ENCODE peak calls at places on chromosome 22, in ten cellular contexts. One of them, this sample, is unnamed.

GRCh38 chr22:21982338-21982965 is at the start of gene TOP3B:
- DNase-seq in activated naive CD8-positive, alpha-beta T cell treated with anti-CD3 and anti-CD28 coated beads, Interleukin-2, amount 10 ng/mL, durations not matched to agents 7 days and 5 days: peak; percentile 87
- DNase-seq in anterior cingulate cortex: peak; percentile 82
- DNase-seq in lower leg skin: peak; percentile 97
- DNase-seq in ovary: peak; percentile 69
- DNase-seq in AG20443: peak; percentile 95
- DNase-seq in NCI-H2081 treated with DMSO at 0.1 percent for 48 hours: peak; percentile 28
- DNase-seq in A549: peak; percentile 46
- DNase-seq in lower lobe of right lung: peak; percentile 88
- DNase-seq in germinal center: peak; percentile 75
- DNase-seq in this sample: peak; percentile 92

GRCh38 chr22:39173050-39173706 is 20.7 kb upstream of the CBX7 start:
- DNase-seq in activated naive CD8-positive, alpha-beta T cell treated with anti-CD3 and anti-CD28 coated beads, Interleukin-2, amount 10 ng/mL, durations not matched to agents 7 days and 5 days: no peak
- DNase-seq in anterior cingulate cortex: no peak
- DNase-seq in lower leg skin: peak; percentile 76
- DNase-seq in ovary: no peak
- DNase-seq in AG20443: no peak
- DNase-seq in NCI-H2081 treated with DMSO at 0.1 percent for 48 hours: no peak
- DNase-seq in A549: no peak
- DNase-seq in lower lobe of right lung: no peak
- DNase-seq in germinal center: no peak
- DNase-seq in this sample: no peak

GRCh38 chr22:47325249-47325648 is 562.8 kb downstream of the TBC1D22A start:
- DNase-seq in activated naive CD8-positive, alpha-beta T cell treated with anti-CD3 and anti-CD28 coated beads, Interleukin-2, amount 10 ng/mL, durations not matched to agents 7 days and 5 days: no peak
- DNase-seq in anterior cingulate cortex: no peak
- DNase-seq in lower leg skin: peak; percentile 60
- DNase-seq in ovary: no peak
- DNase-seq in AG20443: no peak
- DNase-seq in NCI-H2081 treated with DMSO at 0.1 percent for 48 hours: no peak
- DNase-seq in A549: no peak
- DNase-seq in lower lobe of right lung: no peak
- DNase-seq in germinal center: no peak
- DNase-seq in this sample: no peak

GRCh38 chr22:23608583-23608982 is 23.5 kb downstream of the DRICH1 start:
- DNase-seq in activated naive CD8-positive, alpha-beta T cell treated with anti-CD3 and anti-CD28 coated beads, Interleukin-2, amount 10 ng/mL, durations not matched to agents 7 days and 5 days: peak; percentile 45
- DNase-seq in anterior cingulate cortex: no peak
- DNase-seq in lower leg skin: peak; percentile 58
- DNase-seq in ovary: no peak
- DNase-seq in AG20443: peak; percentile 58
- DNase-seq in NCI-H2081 treated with DMSO at 0.1 percent for 48 hours: no peak
- DNase-seq in A549: no peak
- DNase-seq in lower lobe of right lung: no peak
- DNase-seq in germinal center: no peak
- DNase-seq in this sample: peak; percentile 8

GRCh38 chr22:41052661-41053490 is 39.5 kb upstream of the EP300 start:
- DNase-seq in activated naive CD8-positive, alpha-beta T cell treated with anti-CD3 and anti-CD28 coated beads, Interleukin-2, amount 10 ng/mL, durations not matched to agents 7 days and 5 days: no peak
- DNase-seq in anterior cingulate cortex: no peak
- DNase-seq in lower leg skin: no peak
- DNase-seq in ovary: no peak
- DNase-seq in AG20443: no peak
- DNase-seq in NCI-H2081 treated with DMSO at 0.1 percent for 48 hours: no peak
- DNase-seq in A549: no peak
- DNase-seq in lower lobe of right lung: no peak
- DNase-seq in germinal center: no peak
- DNase-seq in this sample: peak; percentile 85

GRCh38 chr22:27480487-27480886 is 321.1 kb downstream of the MN1 start:
- DNase-seq in activated naive CD8-positive, alpha-beta T cell treated with anti-CD3 and anti-CD28 coated beads, Interleukin-2, amount 10 ng/mL, durations not matched to agents 7 days and 5 days: no peak
- DNase-seq in anterior cingulate cortex: peak; percentile 38
- DNase-seq in lower leg skin: no peak
- DNase-seq in ovary: no peak
- DNase-seq in AG20443: no peak
- DNase-seq in NCI-H2081 treated with DMSO at 0.1 percent for 48 hours: no peak
- DNase-seq in A549: no peak
- DNase-seq in lower lobe of right lung: no peak
- DNase-seq in germinal center: no peak
- DNase-seq in this sample: no peak

GRCh38 chr22:46953968-46954755 is 191.7 kb downstream of the TBC1D22A start:
- DNase-seq in activated naive CD8-positive, alpha-beta T cell treated with anti-CD3 and anti-CD28 coated beads, Interleukin-2, amount 10 ng/mL, durations not matched to agents 7 days and 5 days: no peak
- DNase-seq in anterior cingulate cortex: no peak
- DNase-seq in lower leg skin: no peak
- DNase-seq in ovary: no peak
- DNase-seq in AG20443: no peak
- DNase-seq in NCI-H2081 treated with DMSO at 0.1 percent for 48 hours: no peak
- DNase-seq in A549: no peak
- DNase-seq in lower lobe of right lung: no peak
- DNase-seq in germinal center: no peak
- DNase-seq in this sample: no peak

GRCh38 chr22:21942407-21942895 is 10.2 kb downstream of the PPM1F start:
- DNase-seq in activated naive CD8-positive, alpha-beta T cell treated with anti-CD3 and anti-CD28 coated beads, Interleukin-2, amount 10 ng/mL, durations not matched to agents 7 days and 5 days: no peak
- DNase-seq in anterior cingulate cortex: peak; percentile 20
- DNase-seq in lower leg skin: peak; percentile 96
- DNase-seq in ovary: no peak
- DNase-seq in AG20443: peak; percentile 89
- DNase-seq in NCI-H2081 treated with DMSO at 0.1 percent for 48 hours: no peak
- DNase-seq in A549: peak; percentile 31
- DNase-seq in lower lobe of right lung: peak; percentile 80
- DNase-seq in germinal center: no peak
- DNase-seq in this sample: peak; percentile 80

GRCh38 chr22:50250555-50251471 is at the start of gene HDAC10:
- DNase-seq in activated naive CD8-positive, alpha-beta T cell treated with anti-CD3 and anti-CD28 coated beads, Interleukin-2, amount 10 ng/mL, durations not matched to agents 7 days and 5 days: peak; percentile 90
- DNase-seq in anterior cingulate cortex: no peak
- DNase-seq in lower leg skin: peak; percentile 96
- DNase-seq in ovary: peak; percentile 75
- DNase-seq in AG20443: peak; percentile 94
- DNase-seq in NCI-H2081 treated with DMSO at 0.1 percent for 48 hours: no peak
- DNase-seq in A549: no peak
- DNase-seq in lower lobe of right lung: peak; percentile 92
- DNase-seq in germinal center: peak; percentile 88
- DNase-seq in this sample: peak; percentile 93

GRCh38 chr22:40749829-40750228 is 69.3 kb downstream of the SLC25A17 start:
- DNase-seq in activated naive CD8-positive, alpha-beta T cell treated with anti-CD3 and anti-CD28 coated beads, Interleukin-2, amount 10 ng/mL, durations not matched to agents 7 days and 5 days: no peak
- DNase-seq in anterior cingulate cortex: no peak
- DNase-seq in lower leg skin: peak; percentile 21
- DNase-seq in ovary: no peak
- DNase-seq in AG20443: no peak
- DNase-seq in NCI-H2081 treated with DMSO at 0.1 percent for 48 hours: no peak
- DNase-seq in A549: no peak
- DNase-seq in lower lobe of right lung: no peak
- DNase-seq in germinal center: no peak
- DNase-seq in this sample: no peak

GRCh38 chr22:26828311-26828710 is 170.9 kb downstream of the MIAT start:
- DNase-seq in activated naive CD8-positive, alpha-beta T cell treated with anti-CD3 and anti-CD28 coated beads, Interleukin-2, amount 10 ng/mL, durations not matched to agents 7 days and 5 days: no peak
- DNase-seq in anterior cingulate cortex: no peak
- DNase-seq in lower leg skin: no peak
- DNase-seq in ovary: no peak
- DNase-seq in AG20443: no peak
- DNase-seq in NCI-H2081 treated with DMSO at 0.1 percent for 48 hours: no peak
- DNase-seq in A549: no peak
- DNase-seq in lower lobe of right lung: no peak
- DNase-seq in germinal center: no peak
- DNase-seq in this sample: no peak

This sample was measured in adipocyte.